ENCODE peak calls at places on chromosomes 13 and 19, in eight cellular contexts. One of them, this sample, is unnamed.

GRCh38 chr19:53076984-53077383 is 26.2 kb downstream of the ZNF160 start:
- DNase-seq in heart left ventricle: peak; percentile 67
- DNase-seq in activated CD8-positive, alpha-beta T cell treated with anti-CD3 and anti-CD28 coated beads for 36 hours: peak; percentile 61
- DNase-seq in AG09319: no peak
- DNase-seq in DND-41: peak; percentile 64
- DNase-seq in HFF-Myc: no peak
- DNase-seq in cardiac muscle cell: peak; percentile 82
- DNase-seq in left lung: no peak
- DNase-seq in this sample: peak; percentile 66

GRCh38 chr13:60661514-60661913 is 264.5 kb downstream of the TDRD3 start:
- DNase-seq in activated CD8-positive, alpha-beta T cell treated with anti-CD3 and anti-CD28 coated beads for 36 hours: no peak
- DNase-seq in HFF-Myc: no peak
- DNase-seq in heart left ventricle: no peak
- DNase-seq in left lung: no peak
- DNase-seq in AG09319: no peak
- DNase-seq in cardiac muscle cell: no peak
- DNase-seq in DND-41: no peak
- DNase-seq in this sample: no peak

GRCh38 chr19:19470579-19470978 is 44.8 kb downstream of the TSSK6 start:
- DNase-seq in left lung: no peak
- DNase-seq in AG09319: no peak
- DNase-seq in DND-41: no peak
- DNase-seq in HFF-Myc: no peak
- DNase-seq in activated CD8-positive, alpha-beta T cell treated with anti-CD3 and anti-CD28 coated beads for 36 hours: no peak
- DNase-seq in heart left ventricle: no peak
- DNase-seq in cardiac muscle cell: no peak
- DNase-seq in this sample: no peak

GRCh38 chr13:32846020-32846451 is 170.2 kb upstream of the KL start:
- DNase-seq in activated CD8-positive, alpha-beta T cell treated with anti-CD3 and anti-CD28 coated beads for 36 hours: peak; percentile 38
- DNase-seq in HFF-Myc: no peak
- DNase-seq in cardiac muscle cell: no peak
- DNase-seq in heart left ventricle: no peak
- DNase-seq in DND-41: no peak
- DNase-seq in AG09319: no peak
- DNase-seq in left lung: no peak
- DNase-seq in this sample: no peak

GRCh38 chr19:58325623-58326022 is 1.2 kb upstream of the ZSCAN22 start:
- DNase-seq in cardiac muscle cell: no peak
- DNase-seq in heart left ventricle: no peak
- DNase-seq in left lung: no peak
- DNase-seq in HFF-Myc: no peak
- DNase-seq in activated CD8-positive, alpha-beta T cell treated with anti-CD3 and anti-CD28 coated beads for 36 hours: peak; percentile 30
- DNase-seq in AG09319: no peak
- DNase-seq in DND-41: no peak
- DNase-seq in this sample: no peak

GRCh38 chr13:99859178-99860177 is 112.1 kb downstream of the ZIC5 start:
- DNase-seq in HFF-Myc: peak; percentile 2
- DNase-seq in cardiac muscle cell: no peak
- DNase-seq in left lung: peak; percentile 41
- DNase-seq in heart left ventricle: no peak
- DNase-seq in AG09319: no peak
- DNase-seq in DND-41: no peak
- DNase-seq in activated CD8-positive, alpha-beta T cell treated with anti-CD3 and anti-CD28 coated beads for 36 hours: peak; percentile 91
- DNase-seq in this sample: no peak

GRCh38 chr13:112959701-112960542 is 9.1 kb upstream of the MCF2L start:
- DNase-seq in AG09319: no peak
- DNase-seq in left lung: no peak
- DNase-seq in heart left ventricle: no peak
- DNase-seq in activated CD8-positive, alpha-beta T cell treated with anti-CD3 and anti-CD28 coated beads for 36 hours: no peak
- DNase-seq in cardiac muscle cell: no peak
- DNase-seq in HFF-Myc: no peak
- DNase-seq in DND-41: no peak
- DNase-seq in this sample: no peak

GRCh38 chr13:74067818-74068217 is 66.4 kb downstream of the KLF12 start:
- DNase-seq in activated CD8-positive, alpha-beta T cell treated with anti-CD3 and anti-CD28 coated beads for 36 hours: no peak
- DNase-seq in DND-41: peak; percentile 46
- DNase-seq in cardiac muscle cell: no peak
- DNase-seq in left lung: no peak
- DNase-seq in AG09319: no peak
- DNase-seq in heart left ventricle: no peak
- DNase-seq in HFF-Myc: no peak
- DNase-seq in this sample: no peak

GRCh38 chr13:111153977-111154332 is 38.8 kb downstream of the ARHGEF7 start:
- DNase-seq in heart left ventricle: no peak
- DNase-seq in activated CD8-positive, alpha-beta T cell treated with anti-CD3 and anti-CD28 coated beads for 36 hours: no peak
- DNase-seq in AG09319: no peak
- DNase-seq in DND-41: no peak
- DNase-seq in cardiac muscle cell: no peak
- DNase-seq in left lung: no peak
- DNase-seq in HFF-Myc: no peak
- DNase-seq in this sample: no peak

GRCh38 chr19:53192771-53193533 is at the start of gene ZNF665:
- DNase-seq in cardiac muscle cell: peak; percentile 90
- DNase-seq in left lung: peak; percentile 94
- DNase-seq in AG09319: peak; percentile 54
- DNase-seq in heart left ventricle: peak; percentile 92
- DNase-seq in DND-41: peak; percentile 94
- DNase-seq in activated CD8-positive, alpha-beta T cell treated with anti-CD3 and anti-CD28 coated beads for 36 hours: peak; percentile 93
- DNase-seq in HFF-Myc: no peak
- DNase-seq in this sample: peak; percentile 67

DNA sequence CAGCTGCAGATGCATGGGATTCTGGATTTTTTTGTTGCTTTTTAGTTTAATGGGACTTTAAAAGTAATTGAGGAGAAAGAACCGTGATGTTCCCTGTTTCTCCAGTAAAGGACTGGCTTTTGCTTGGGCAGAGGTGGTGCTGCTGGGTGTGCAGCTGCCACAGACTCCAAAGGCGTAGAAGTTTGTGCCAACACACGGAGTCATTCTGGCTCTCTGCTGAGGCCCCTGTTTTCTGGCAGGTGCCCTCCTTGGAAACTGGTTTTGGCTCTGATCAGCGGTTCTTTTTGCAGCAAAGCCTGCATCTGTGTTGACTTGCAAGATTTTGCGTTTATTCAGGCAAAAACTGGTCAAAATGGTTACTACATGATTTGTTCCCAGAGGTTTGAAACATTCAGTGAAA is 16.0 kb upstream of the QTRT1 start:
- DNase-seq in cardiac muscle cell: no peak
- DNase-seq in AG09319: no peak
- DNase-seq in DND-41: no peak
- DNase-seq in heart left ventricle: no peak
- DNase-seq in activated CD8-positive, alpha-beta T cell treated with anti-CD3 and anti-CD28 coated beads for 36 hours: no peak
- DNase-seq in left lung: no peak
- DNase-seq in HFF-Myc: no peak
- DNase-seq in this sample: no peak
- TF ChIP-seq CTCF in cardiac muscle cell: no peak
- TF ChIP-seq CTCF in AG09319: no peak
- TF ChIP-seq CTCF in DND-41: no peak
- TF ChIP-seq CTCF in heart left ventricle: no peak
- TF ChIP-seq CTCF in activated CD8-positive, alpha-beta T cell treated with anti-CD3 and anti-CD28 coated beads for 36 hours: no peak
- TF ChIP-seq CTCF in left lung: no peak
- TF ChIP-seq CTCF in HFF-Myc: no peak
- TF ChIP-seq CTCF in this sample: no peak

GRCh38 chr13:52644108-52644507 is 1.9 kb downstream of the HNRNPA1L2 start:
- DNase-seq in HFF-Myc: peak; percentile 63
- DNase-seq in left lung: no peak
- DNase-seq in AG09319: no peak
- DNase-seq in DND-41: no peak
- DNase-seq in activated CD8-positive, alpha-beta T cell treated with anti-CD3 and anti-CD28 coated beads for 36 hours: no peak
- DNase-seq in heart left ventricle: no peak
- DNase-seq in cardiac muscle cell: no peak
- DNase-seq in this sample: no peak

GRCh38 chr13:52642131-52642530 is at the start of gene HNRNPA1L2:
- DNase-seq in heart left ventricle: no peak
- DNase-seq in HFF-Myc: no peak
- DNase-seq in activated CD8-positive, alpha-beta T cell treated with anti-CD3 and anti-CD28 coated beads for 36 hours: no peak
- DNase-seq in cardiac muscle cell: no peak
- DNase-seq in DND-41: no peak
- DNase-seq in left lung: no peak
- DNase-seq in AG09319: no peak
- DNase-seq in this sample: no peak

GRCh38 chr13:52638929-52639328 is 3.3 kb upstream of the HNRNPA1L2 start:
- DNase-seq in AG09319: no peak
- DNase-seq in cardiac muscle cell: no peak
- DNase-seq in activated CD8-positive, alpha-beta T cell treated with anti-CD3 and anti-CD28 coated beads for 36 hours: no peak
- DNase-seq in heart left ventricle: no peak
- DNase-seq in DND-41: no peak
- DNase-seq in HFF-Myc: no peak
- DNase-seq in left lung: no peak
- DNase-seq in this sample: no peak
- TF ChIP-seq CTCF in AG09319: no peak
- TF ChIP-seq CTCF in cardiac muscle cell: no peak
- TF ChIP-seq CTCF in activated CD8-positive, alpha-beta T cell treated with anti-CD3 and anti-CD28 coated beads for 36 hours: no peak
- TF ChIP-seq CTCF in heart left ventricle: no peak
- TF ChIP-seq CTCF in DND-41: no peak
- TF ChIP-seq CTCF in HFF-Myc: no peak
- TF ChIP-seq CTCF in left lung: no peak
- TF ChIP-seq CTCF in this sample: no peak

GRCh38 chr19:31141301-31141700 is 207.9 kb downstream of the TSHZ3 start:
- DNase-seq in heart left ventricle: no peak
- DNase-seq in DND-41: no peak
- DNase-seq in activated CD8-positive, alpha-beta T cell treated with anti-CD3 and anti-CD28 coated beads for 36 hours: no peak
- DNase-seq in HFF-Myc: no peak
- DNase-seq in cardiac muscle cell: no peak
- DNase-seq in left lung: no peak
- DNase-seq in AG09319: no peak
- DNase-seq in this sample: no peak

GRCh38 chr19:31139871-31140505 is 209.2 kb downstream of the TSHZ3 start:
- DNase-seq in cardiac muscle cell: peak; percentile 61
- DNase-seq in DND-41: no peak
- DNase-seq in activated CD8-positive, alpha-beta T cell treated with anti-CD3 and anti-CD28 coated beads for 36 hours: no peak
- DNase-seq in heart left ventricle: no peak
- DNase-seq in HFF-Myc: no peak
- DNase-seq in left lung: no peak
- DNase-seq in AG09319: no peak
- DNase-seq in this sample: no peak

GRCh38 chr19:31138077-31138476 is 211.2 kb downstream of the TSHZ3 start:
- DNase-seq in heart left ventricle: no peak
- DNase-seq in AG09319: no peak
- DNase-seq in cardiac muscle cell: no peak
- DNase-seq in HFF-Myc: no peak
- DNase-seq in DND-41: no peak
- DNase-seq in activated CD8-positive, alpha-beta T cell treated with anti-CD3 and anti-CD28 coated beads for 36 hours: no peak
- DNase-seq in left lung: no peak
- DNase-seq in this sample: no peak

GRCh38 chr19:31144069-31144468 is 205.2 kb downstream of the TSHZ3 start:
- DNase-seq in left lung: no peak
- DNase-seq in activated CD8-positive, alpha-beta T cell treated with anti-CD3 and anti-CD28 coated beads for 36 hours: no peak
- DNase-seq in HFF-Myc: no peak
- DNase-seq in AG09319: no peak
- DNase-seq in DND-41: no peak
- DNase-seq in heart left ventricle: no peak
- DNase-seq in cardiac muscle cell: no peak
- DNase-seq in this sample: no peak

GRCh38 chr19:31140717-31141116 is 208.5 kb downstream of the TSHZ3 start:
- DNase-seq in HFF-Myc: no peak
- DNase-seq in left lung: no peak
- DNase-seq in cardiac muscle cell: peak; percentile 47
- DNase-seq in DND-41: no peak
- DNase-seq in activated CD8-positive, alpha-beta T cell treated with anti-CD3 and anti-CD28 coated beads for 36 hours: no peak
- DNase-seq in AG09319: no peak
- DNase-seq in heart left ventricle: no peak
- DNase-seq in this sample: no peak
- TF ChIP-seq CTCF in HFF-Myc: no peak
- TF ChIP-seq CTCF in left lung: no peak
- TF ChIP-seq CTCF in cardiac muscle cell: no peak
- TF ChIP-seq CTCF in DND-41: no peak
- TF ChIP-seq CTCF in activated CD8-positive, alpha-beta T cell treated with anti-CD3 and anti-CD28 coated beads for 36 hours: no peak
- TF ChIP-seq CTCF in AG09319: no peak
- TF ChIP-seq CTCF in heart left ventricle: no peak
- TF ChIP-seq CTCF in this sample: no peak

GRCh38 chr13:75365724-75366173 is 116.2 kb downstream of the TBC1D4 start:
- DNase-seq in HFF-Myc: no peak
- DNase-seq in activated CD8-positive, alpha-beta T cell treated with anti-CD3 and anti-CD28 coated beads for 36 hours: peak; percentile 51
- DNase-seq in left lung: no peak
- DNase-seq in heart left ventricle: no peak
- DNase-seq in AG09319: no peak
- DNase-seq in cardiac muscle cell: peak; percentile 36
- DNase-seq in DND-41: no peak
- DNase-seq in this sample: no peak

GRCh38 chr13:75362026-75362425 is 119.9 kb downstream of the TBC1D4 start:
- DNase-seq in HFF-Myc: no peak
- DNase-seq in heart left ventricle: no peak
- DNase-seq in AG09319: no peak
- DNase-seq in activated CD8-positive, alpha-beta T cell treated with anti-CD3 and anti-CD28 coated beads for 36 hours: no peak
- DNase-seq in left lung: peak; percentile 69
- DNase-seq in cardiac muscle cell: no peak
- DNase-seq in DND-41: no peak
- DNase-seq in this sample: no peak

GRCh38 chr13:75366380-75367280 is 115.3 kb downstream of the TBC1D4 start:
- DNase-seq in left lung: no peak
- DNase-seq in cardiac muscle cell: no peak
- DNase-seq in activated CD8-positive, alpha-beta T cell treated with anti-CD3 and anti-CD28 coated beads for 36 hours: no peak
- DNase-seq in HFF-Myc: no peak
- DNase-seq in AG09319: no peak
- DNase-seq in DND-41: no peak
- DNase-seq in heart left ventricle: no peak
- DNase-seq in this sample: no peak

GRCh38 chr13:75363371-75363770 is 118.6 kb downstream of the TBC1D4 start:
- DNase-seq in DND-41: no peak
- DNase-seq in activated CD8-positive, alpha-beta T cell treated with anti-CD3 and anti-CD28 coated beads for 36 hours: peak; percentile 16
- DNase-seq in heart left ventricle: no peak
- DNase-seq in HFF-Myc: no peak
- DNase-seq in left lung: no peak
- DNase-seq in AG09319: no peak
- DNase-seq in cardiac muscle cell: no peak
- DNase-seq in this sample: no peak

GRCh38 chr13:75364131-75364713 is 117.7 kb downstream of the TBC1D4 start:
- DNase-seq in heart left ventricle: no peak
- DNase-seq in AG09319: no peak
- DNase-seq in activated CD8-positive, alpha-beta T cell treated with anti-CD3 and anti-CD28 coated beads for 36 hours: no peak
- DNase-seq in cardiac muscle cell: no peak
- DNase-seq in HFF-Myc: no peak
- DNase-seq in DND-41: no peak
- DNase-seq in left lung: no peak
- DNase-seq in this sample: no peak
- TF ChIP-seq CTCF in heart left ventricle: no peak
- TF ChIP-seq CTCF in AG09319: no peak
- TF ChIP-seq CTCF in activated CD8-positive, alpha-beta T cell treated with anti-CD3 and anti-CD28 coated beads for 36 hours: no peak
- TF ChIP-seq CTCF in cardiac muscle cell: no peak
- TF ChIP-seq CTCF in HFF-Myc: no peak
- TF ChIP-seq CTCF in DND-41: no peak
- TF ChIP-seq CTCF in left lung: no peak
- TF ChIP-seq CTCF in this sample: no peak

GRCh38 chr13:108227651-108228272 is 9.6 kb downstream of the ABHD13 start:
- DNase-seq in DND-41: peak; percentile 27
- DNase-seq in left lung: no peak
- DNase-seq in HFF-Myc: peak; percentile 30
- DNase-seq in activated CD8-positive, alpha-beta T cell treated with anti-CD3 and anti-CD28 coated beads for 36 hours: peak; percentile 32
- DNase-seq in heart left ventricle: no peak
- DNase-seq in cardiac muscle cell: peak; percentile 64
- DNase-seq in AG09319: no peak
- DNase-seq in this sample: peak; percentile 24
- TF ChIP-seq CTCF in DND-41: peak; percentile 81
- TF ChIP-seq CTCF in left lung: peak; percentile 81
- TF ChIP-seq CTCF in HFF-Myc: peak; percentile 51
- TF ChIP-seq CTCF in activated CD8-positive, alpha-beta T cell treated with anti-CD3 and anti-CD28 coated beads for 36 hours: peak; percentile 92
- TF ChIP-seq CTCF in heart left ventricle: peak; percentile 82
- TF ChIP-seq CTCF in cardiac muscle cell: peak; percentile 71
- TF ChIP-seq CTCF in AG09319: peak; percentile 71
- TF ChIP-seq CTCF in this sample: peak; percentile 92

This sample was measured in neural crest cell.